ENCODE peak calls at places on chromosomes 2 and 18, in five cellular contexts. Z, G, L, K and X are unnamed samples.

GRCh38 chr2:98738304-98738703 is 7.4 kb upstream of the MGAT4A start:
- DNase-seq in Z (no peak), G (no peak), L (no peak), K (no peak), X (no peak)

GRCh38 chr2:62410926-62411456 is 95.0 kb downstream of the TMEM17 start:
- DNase-seq in Z (no peak), G (no peak), L (no peak), K (no peak), X (no peak)

GRCh38 chr2:38075436-38076249 is at the start of gene CYP1B1:
- DNase-seq in Z (no peak), G (no peak), L (no peak), K (no peak), X (no peak)

GRCh38 chr18:26424428-26425147 is 123.8 kb downstream of the KCTD1 start:
- DNase-seq in Z (no peak), G (no peak), L (no peak), K (no peak), X (no peak)

GRCh38 chr2:119190726-119191125 is 32.2 kb upstream of the C1QL2 start:
- DNase-seq in Z (no peak), G (no peak), L (no peak), K (no peak), X (no peak)

GRCh38 chr2:100588071-100588786 is 25.4 kb downstream of the PDCL3 start:
- DNase-seq in Z (no peak), G (peak), L (peak), K (no peak), X (no peak)

GRCh38 chr2:238103465-238104070 is 3.4 kb downstream of the ESPNL start:
- DNase-seq in Z (no peak), G (no peak), L (peak), K (no peak), X (no peak)

GRCh38 chr2:221573430-221574230 is 1.5 kb upstream of the EPHA4 start:
- DNase-seq in Z (peak), G (peak), L (peak), K (peak), X (no peak)

GRCh38 chr2:112812318-112813042 is 24.1 kb downstream of the IL1B start:
- DNase-seq in Z (no peak), G (peak), L (no peak), K (no peak), X (no peak)

GRCh38 chr2:222900354-222900753 is 39.5 kb downstream of the ACSL3 start:
- DNase-seq in Z (no peak), G (no peak), L (no peak), K (no peak), X (no peak)